ENCODE peak calls at places on chromosomes 3 and 15, in four cellular contexts. Q is IMR-90, C is breast epithelium, L is transverse colon. F is an unnamed sample. For H3K4me1, the result is how much of the 10 kb centered on the place peaks cover.

GRCh38 chr3:197750863-197751737 is 1.4 kb downstream of the FYTTD1 start:
- DNase-seq in Q (peak), C (peak), L (peak), F (peak)

GRCh38 chr3:189794518-189794917 is 163.3 kb downstream of the TP63 start:
- DNase-seq in Q (no peak), C (no peak), L (no peak), F (no peak)

GRCh38 chr3:59426851-59427565 is 377.2 kb upstream of the CFAP20DC start:
- DNase-seq in Q (peak), C (no peak), L (no peak), F (no peak)

GRCh38 chr15:29107971-29108645 is 161.5 kb downstream of the NSMCE3 start:
- DNase-seq in Q (no peak), C (no peak), L (no peak), F (no peak)

GRCh38 chr15:98955331-98955730 is 52.3 kb downstream of the PGPEP1L start:
- DNase-seq in Q (no peak), C (no peak), L (no peak), F (peak)

GRCh38 chr3:36124118-36124796 is 256.0 kb upstream of the STAC start:
- DNase-seq in Q (peak), C (no peak), L (no peak), F (no peak)

GRCh38 chr3:58398669-58399333 is 34.8 kb downstream of the PDHB start:
- DNase-seq in Q (no peak), C (no peak), L (no peak), F (no peak)

GRCh38 chr3:126525853-126526667 is 2.1 kb downstream of the CHST13 start:
- DNase-seq in Q (no peak), C (no peak), L (no peak), F (no peak)

GRCh38 chr15:62658498-62658897 is 384.0 kb upstream of the TPM1 start:
- DNase-seq in Q (no peak), C (no peak), L (no peak), F (no peak)

GRCh38 chr3:24494616-24495333 is at the start of gene THRB:
- DNase-seq in Q (no peak), C (peak), L (peak), F (peak)

GRCh38 chr3:170967682-170968081 is 58.8 kb downstream of the SLC2A2 start:
- DNase-seq in Q (no peak), C (no peak), L (no peak), F (no peak)

DNA sequence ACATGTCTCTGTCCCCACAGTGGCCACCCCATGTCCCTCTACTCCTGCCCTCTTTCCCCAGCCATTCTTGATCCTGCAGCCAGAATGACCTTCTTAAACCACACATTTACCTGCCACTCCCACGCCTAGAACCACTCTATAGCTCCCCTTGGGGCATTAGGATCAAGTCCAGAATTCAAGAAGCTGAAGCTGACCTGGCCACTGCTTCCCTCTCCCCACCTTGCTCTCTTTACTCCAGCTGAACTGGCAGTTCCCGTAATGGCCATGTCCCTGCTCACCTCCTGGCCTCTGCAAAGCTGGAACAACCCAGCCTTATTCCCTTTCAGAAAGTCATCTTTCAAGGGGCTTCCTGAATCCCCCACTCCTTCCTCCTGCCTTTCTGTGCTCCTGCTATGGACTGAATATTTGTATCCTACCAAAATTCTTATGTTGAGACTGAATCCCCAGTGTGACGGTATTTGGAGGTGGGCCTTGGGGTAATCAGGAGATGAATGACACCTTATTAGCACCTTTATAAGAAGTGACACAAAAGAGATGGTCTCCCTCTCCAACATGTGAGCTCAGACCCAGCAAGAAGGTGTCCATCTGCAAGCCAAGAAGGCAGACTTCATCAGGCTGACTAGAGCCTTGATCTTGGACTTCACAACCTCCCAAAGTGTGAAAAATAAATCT is 3.8 kb downstream of the CSRNP1 start:
- DNase-seq in Q (no peak), C (no peak), L (no peak), F (no peak)
- H3K4me3 ChIP-seq in Q (no peak), C (peak), L (no peak), F (peak)

GRCh38 chr3:130741946-130742610 is 4.6 kb downstream of the PIK3R4 start:
- DNase-seq in Q (no peak), C (no peak), L (no peak), F (no peak)
- H3K4me1 ChIP-seq in Q (under half), C (under half), L (under half), F (half or more)

DNA sequence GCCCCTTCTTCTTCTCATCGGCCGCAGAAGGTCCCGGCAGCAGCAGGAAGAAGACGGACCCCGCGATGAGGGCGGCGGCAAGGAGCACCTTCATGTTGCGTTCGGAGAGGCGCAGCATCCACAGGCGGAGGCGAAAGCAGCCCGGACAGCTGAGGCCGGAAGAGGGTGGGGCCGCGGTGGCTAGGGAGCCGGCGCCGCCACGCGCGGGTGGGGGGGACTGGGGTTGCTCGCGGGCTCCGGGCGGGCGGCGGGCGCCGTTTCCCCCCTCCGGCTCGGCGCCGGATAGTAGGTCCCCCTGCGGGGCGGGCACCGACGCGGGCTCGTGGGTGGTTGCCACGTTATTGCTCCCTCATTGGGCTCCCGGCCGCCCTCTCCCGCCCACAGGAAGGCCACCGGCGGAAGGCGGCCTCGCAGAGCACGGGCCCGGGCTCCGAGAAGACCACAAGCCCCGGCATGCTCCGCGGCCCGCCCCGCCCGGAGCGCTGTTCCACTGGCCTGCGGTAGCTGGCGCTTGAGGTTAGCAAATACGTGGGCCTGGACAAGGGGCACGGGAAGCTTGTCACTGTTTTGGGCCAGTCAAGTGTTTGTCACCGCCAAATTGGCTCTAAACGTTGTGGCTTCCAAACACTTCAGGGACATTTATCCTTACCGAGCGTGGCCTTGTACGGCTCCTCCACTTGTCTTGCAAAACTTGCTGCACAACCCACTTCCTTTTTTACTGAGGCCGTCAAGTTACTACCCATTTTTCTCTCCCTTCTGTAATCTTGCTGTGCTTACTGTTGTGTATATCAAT is at the start of gene PPIB:
- DNase-seq in Q (peak), C (peak), L (peak), F (peak)
- TF ChIP-seq POLR2A in Q (peak), C (peak), L (peak), F (no peak)

DNA sequence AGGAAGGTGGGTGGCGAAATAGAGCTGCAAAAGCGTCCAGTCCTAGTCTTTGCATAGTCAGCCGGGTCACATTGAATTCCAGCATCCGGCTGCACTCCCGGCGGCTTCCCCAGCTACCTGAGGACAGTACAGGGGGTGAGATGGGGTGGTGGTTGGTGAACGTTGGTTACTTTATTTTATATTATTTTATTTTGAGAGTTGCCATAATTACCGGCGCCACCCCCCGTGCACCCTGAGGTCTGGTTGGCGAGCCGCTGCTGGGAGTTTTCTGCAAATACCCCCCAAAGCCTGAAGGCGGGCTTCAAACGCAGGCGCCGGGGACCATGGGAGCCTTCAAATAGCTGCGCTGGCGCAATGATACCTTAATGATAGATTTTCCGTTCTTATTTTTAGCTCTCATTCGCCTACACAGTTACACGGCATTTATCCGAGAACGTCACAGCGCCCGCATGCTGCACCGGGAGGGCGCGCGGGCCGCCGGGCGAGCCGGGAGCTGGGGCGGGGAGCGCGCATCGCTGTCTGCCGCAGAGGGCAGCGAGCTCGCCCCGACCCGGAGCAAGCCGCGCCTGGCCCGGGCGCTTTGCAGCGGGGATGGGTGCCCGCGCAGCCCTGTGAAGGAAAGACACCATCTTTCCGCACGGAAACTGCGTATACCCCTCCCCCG is 756 bp upstream of the RASGRF1 start:
- DNase-seq in Q (peak), C (no peak), L (no peak), F (no peak)
- H3K4me3 ChIP-seq in Q (no peak), C (peak), L (peak), F (peak)

GRCh38 chr15:89666147-89666857 is 11.0 kb upstream of the KIF7 start:
- DNase-seq in Q (no peak), C (no peak), L (no peak), F (no peak)
- H3K4me1 ChIP-seq in Q (under half), C (under half), L (under half), F (under half)

DNA sequence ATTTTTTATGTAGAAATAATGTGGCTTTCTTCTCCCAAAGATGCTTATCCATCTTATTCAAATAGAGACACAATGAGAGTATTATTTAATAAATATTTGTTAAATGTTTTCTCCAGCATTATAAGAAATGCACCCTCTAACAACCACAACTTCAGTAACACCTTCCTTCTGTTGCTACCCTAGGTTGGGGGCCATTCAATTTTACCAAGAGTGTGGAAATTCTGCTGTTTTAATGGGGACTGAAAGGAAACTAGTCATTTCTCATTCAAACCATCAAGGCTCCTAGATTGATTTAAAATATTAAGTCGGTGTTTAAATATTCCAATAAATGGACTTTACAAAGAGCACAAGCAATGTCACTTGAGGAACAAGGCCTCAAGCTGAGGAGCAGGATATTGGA is 7.6 kb downstream of the ONECUT1 start:
- DNase-seq in Q (no peak), C (no peak), L (no peak), F (no peak)
- TF ChIP-seq POLR2A in Q (no peak), C (no peak), L (no peak), F (no peak)

GRCh38 chr3:130896101-130896500 is 2.2 kb downstream of the ATP2C1 start:
- DNase-seq in Q (no peak), C (no peak), L (no peak), F (no peak)
- H3K4me3 ChIP-seq in Q (no peak), C (no peak), L (no peak), F (no peak)

DNA sequence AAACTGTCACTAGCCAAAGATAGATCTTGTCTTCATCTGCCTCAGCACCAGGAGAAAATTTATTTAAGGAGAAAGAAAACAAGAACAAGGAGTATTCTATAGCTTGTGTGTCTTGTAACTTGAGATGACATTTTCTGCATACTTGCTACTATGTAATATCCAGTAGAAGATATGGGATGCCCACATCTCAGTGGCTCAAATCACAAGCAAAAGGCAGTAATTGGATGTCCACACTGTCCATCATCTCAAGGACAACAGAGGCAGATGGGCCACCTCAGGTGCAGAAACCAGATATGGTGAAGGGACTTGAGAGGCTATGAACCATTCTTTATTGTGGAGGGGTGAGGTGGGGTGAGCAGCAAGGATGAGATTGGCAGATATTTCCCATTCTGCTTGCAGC is 309.0 kb downstream of the GBE1 start:
- DNase-seq in Q (no peak), C (no peak), L (no peak), F (no peak)
- H3K4me1 ChIP-seq in Q (under half), C (under half), L (under half), F (under half)

DNA sequence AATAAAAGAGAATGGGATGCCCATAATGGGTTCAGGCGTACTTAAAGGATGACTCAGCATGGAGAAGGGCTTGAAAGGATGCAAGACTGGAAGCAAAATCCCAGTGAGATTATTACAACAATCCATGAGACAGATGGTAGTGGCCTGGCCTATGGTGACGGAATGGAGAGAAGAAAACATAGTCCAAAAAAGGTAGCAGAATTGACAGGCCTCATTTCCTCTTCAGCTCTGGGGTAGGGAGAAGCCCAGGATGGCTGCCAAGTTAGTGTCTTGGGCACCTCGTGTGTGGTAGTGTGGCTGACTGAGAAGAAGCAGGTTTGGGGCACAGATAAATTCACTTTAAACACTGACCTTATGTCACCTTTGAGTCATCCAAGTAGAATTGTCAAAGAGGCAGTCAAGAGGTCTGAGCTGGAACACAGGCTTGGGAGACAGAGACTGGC is 18.1 kb downstream of the MB21D2 start:
- DNase-seq in Q (peak), C (no peak), L (no peak), F (no peak)
- TF ChIP-seq POLR2A in Q (no peak), C (no peak), L (no peak), F (no peak)

F was measured in suprapubic skin.